ENCODE peak calls at places on chromosomes 3 and 15, in ten cellular contexts. V is fibroblast of mammary gland, A is epithelial cell of esophagus, Z is neuronal stem cell, B is HEK293T, T is NCI-H1048, E is Right ventricle myocardium superior, G is breast epithelium, P is iris pigment epithelial cell, C is WTC11. W is an unnamed sample.

GRCh38 chr15:68325721-68326120 is 48.2 kb downstream of the FEM1B start:
- DNase-seq in V (no peak), A (no peak), Z (no peak), B (no peak), T (no peak), E (no peak), G (no peak), P (no peak), C (no peak), W (no peak)

GRCh38 chr3:111809196-111809595 is 49.9 kb upstream of the PHLDB2 start:
- DNase-seq in V (peak), A (no peak), Z (no peak), B (no peak), T (no peak), E (no peak), G (no peak), P (peak), C (no peak), W (peak)

GRCh38 chr3:122581622-122582021 is 4.2 kb downstream of the PARP15 start:
- DNase-seq in V (no peak), A (no peak), Z (no peak), B (no peak), T (no peak), E (no peak), G (no peak), P (no peak), C (no peak), W (no peak)

GRCh38 chr3:195102609-195103467 is 168.1 kb downstream of the XXYLT1 start:
- DNase-seq in V (peak), A (peak), Z (no peak), B (no peak), T (peak), E (peak), G (no peak), P (peak), C (no peak), W (peak)

GRCh38 chr3:133448478-133449122 is 48.7 kb downstream of the BFSP2 start:
- DNase-seq in V (no peak), A (no peak), Z (no peak), B (no peak), T (peak), E (no peak), G (no peak), P (no peak), C (no peak), W (no peak)

GRCh38 chr3:134314588-134315285 is 59.5 kb downstream of the AMOTL2 start:
- DNase-seq in V (peak), A (no peak), Z (no peak), B (no peak), T (no peak), E (no peak), G (peak), P (no peak), C (no peak), W (no peak)

GRCh38 chr3:111303760-111304159 is 232.1 kb downstream of the NECTIN3 start:
- DNase-seq in V (peak), A (peak), Z (no peak), B (no peak), T (no peak), E (no peak), G (no peak), P (peak), C (no peak), W (no peak)

GRCh38 chr3:146524961-146525360 is 19.4 kb downstream of the PLSCR1 start:
- DNase-seq in V (no peak), A (no peak), Z (no peak), B (no peak), T (no peak), E (no peak), G (no peak), P (no peak), C (no peak), W (no peak)

W was measured in kidney glomerular epithelial cell.